ENCODE peak calls at places on chromosomes 4 and X, in eight cellular contexts. L, D, P, N, Y, T, A and S are unnamed samples.
A peak's percentile ranks its signal among the peaks of the same experiment; 100 is the strongest.

GRCh38 chr4:99815597-99816011 is 1.0 kb upstream of the DAPP1 start:
- DNase-seq in L (no peak), D (no peak), P (peak; percentile 100), N (no peak), Y (no peak), T (peak; percentile 12), A (no peak), S (no peak)

GRCh38 chr4:95547708-95548471 is 883 bp downstream of the UNC5C start:
- DNase-seq in L (peak; percentile 57), D (no peak), P (peak; percentile 53), N (peak; percentile 48), Y (peak; percentile 2), T (peak; percentile 34), A (peak; percentile 37), S (no peak)

GRCh38 chrX:7088968-7089615 is 58.4 kb upstream of the STS start:
- DNase-seq in L (no peak), D (no peak), P (no peak), N (peak; percentile 34), Y (no peak), T (no peak), A (no peak), S (no peak)

GRCh38 chrX:63275127-63275526 is 76.0 kb downstream of the SPIN4 start:
- DNase-seq in L (no peak), D (peak; percentile 11), P (peak; percentile 25), N (peak; percentile 19), Y (peak; percentile 24), T (peak; percentile 10), A (no peak), S (no peak)

GRCh38 chrX:142036111-142036510 is 132.4 kb downstream of the MAGEC1 start:
- DNase-seq in L (no peak), D (no peak), P (no peak), N (no peak), Y (no peak), T (peak; percentile 45), A (peak; percentile 48), S (no peak)

GRCh38 chr4:7767966-7768365 is 171.7 kb downstream of the AFAP1 start:
- DNase-seq in L (no peak), D (no peak), P (no peak), N (no peak), Y (no peak), T (no peak), A (no peak), S (no peak)

GRCh38 chrX:50629774-50630173 is 159.1 kb upstream of the DGKK start:
- DNase-seq in L (no peak), D (no peak), P (peak; percentile 10), N (no peak), Y (no peak), T (no peak), A (no peak), S (no peak)

GRCh38 chr4:146329042-146329716 is 114.8 kb downstream of the REELD1 start:
- DNase-seq in L (no peak), D (no peak), P (peak; percentile 66), N (no peak), Y (peak; percentile 74), T (peak; percentile 84), A (peak; percentile 86), S (peak; percentile 46)

DNA sequence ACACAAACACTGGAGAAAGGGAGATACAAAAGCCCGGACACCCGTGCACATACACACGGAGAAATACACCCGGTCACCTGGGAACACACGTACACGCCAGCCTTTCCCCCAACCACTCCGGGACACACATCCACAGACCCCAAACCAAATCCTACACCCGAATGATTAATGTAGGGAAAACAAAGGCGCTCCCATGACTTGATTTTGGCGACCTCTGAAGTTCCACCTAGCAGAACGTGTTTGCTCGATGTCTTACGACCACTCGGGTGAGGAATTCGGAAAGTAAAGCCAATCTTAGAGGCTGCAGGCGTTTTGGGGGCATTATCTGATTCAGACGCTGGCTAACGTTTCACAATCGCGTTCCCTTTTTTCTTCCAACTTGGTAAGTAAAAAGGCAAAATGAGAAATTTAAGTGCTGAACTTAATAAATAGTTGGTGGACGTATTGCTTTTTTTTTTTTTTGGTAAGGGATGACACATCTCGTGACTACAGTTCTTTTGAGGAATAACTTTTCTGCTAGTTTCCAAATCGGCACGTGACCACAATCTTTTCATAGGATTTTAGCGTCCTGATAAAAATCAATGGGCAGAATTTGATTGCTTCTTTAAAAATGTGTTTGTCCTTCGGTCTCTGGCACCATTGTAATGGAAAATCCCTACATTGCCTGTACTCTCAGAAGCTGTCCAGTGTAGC is 737 bp downstream of the RAB9A start:
- DNase-seq in L (peak; percentile 18), D (no peak), P (peak; percentile 36), N (peak; percentile 60), Y (peak; percentile 15), T (peak; percentile 29), A (peak; percentile 14), S (no peak)
- H3K4me3 ChIP-seq in L (peak overlapping the region; percentile 78), D (peak overlapping the region; percentile 91), P (peak overlapping the region; percentile 67), N (peak overlapping the region; percentile 94), Y (peak overlapping the region; percentile 79), T (peak overlapping the region; percentile 77), A (peak overlapping the region; percentile 94), S (peak overlapping the region; percentile 91)

DNA sequence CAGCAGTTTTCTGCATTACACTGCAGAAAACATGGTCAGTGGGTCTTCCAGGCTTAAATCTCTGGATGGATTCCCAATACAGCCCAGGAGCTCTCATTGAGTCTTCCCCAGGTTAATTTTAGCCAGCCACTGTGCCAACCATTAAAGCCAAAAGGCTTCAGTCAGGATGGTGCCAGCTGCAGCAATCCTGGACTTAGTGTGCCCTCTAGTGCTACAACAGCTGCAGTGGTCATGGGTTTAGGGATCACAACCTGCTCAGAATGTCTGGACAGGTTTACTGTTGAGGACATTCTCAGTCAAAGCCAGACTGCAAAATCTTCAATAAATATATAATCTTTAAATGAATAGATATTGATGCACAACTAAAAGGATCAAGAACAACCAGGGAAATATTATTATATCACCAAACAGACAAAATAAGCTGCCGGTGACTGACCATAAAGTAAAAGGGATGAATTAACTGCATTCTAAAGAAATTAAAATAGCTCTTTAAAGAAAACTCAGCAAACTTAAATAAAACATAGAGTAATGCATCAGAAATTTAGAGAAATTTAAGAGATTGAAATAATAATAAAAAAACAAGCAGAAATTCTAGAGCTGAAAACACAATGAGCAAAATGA is 639.9 kb downstream of the SPOCK3 start:
- DNase-seq in L (no peak), D (peak; percentile 41), P (peak; percentile 50), N (peak; percentile 32), Y (peak; percentile 2), T (peak; percentile 62), A (peak; percentile 34), S (no peak)
- TF ChIP-seq CTCF in L (peak; percentile 66), D (peak; percentile 83), P (peak; percentile 98), N (peak; percentile 53), Y (peak; percentile 38), T (peak; percentile 76), A (peak; percentile 85), S (peak; percentile 47)

GRCh38 chr4:5052424-5052702 is 1.1 kb downstream of the STK32B start:
- DNase-seq in L (no peak), D (no peak), P (no peak), N (no peak), Y (no peak), T (no peak), A (no peak), S (no peak)
- H3K4me3 ChIP-seq in L (peak overlapping the region; percentile 63), D (no peak overlapping the region), P (no peak overlapping the region), N (no peak overlapping the region), Y (peak overlapping the region; percentile 73), T (no peak overlapping the region), A (peak overlapping the region; percentile 71), S (peak overlapping the region; percentile 56)

DNA sequence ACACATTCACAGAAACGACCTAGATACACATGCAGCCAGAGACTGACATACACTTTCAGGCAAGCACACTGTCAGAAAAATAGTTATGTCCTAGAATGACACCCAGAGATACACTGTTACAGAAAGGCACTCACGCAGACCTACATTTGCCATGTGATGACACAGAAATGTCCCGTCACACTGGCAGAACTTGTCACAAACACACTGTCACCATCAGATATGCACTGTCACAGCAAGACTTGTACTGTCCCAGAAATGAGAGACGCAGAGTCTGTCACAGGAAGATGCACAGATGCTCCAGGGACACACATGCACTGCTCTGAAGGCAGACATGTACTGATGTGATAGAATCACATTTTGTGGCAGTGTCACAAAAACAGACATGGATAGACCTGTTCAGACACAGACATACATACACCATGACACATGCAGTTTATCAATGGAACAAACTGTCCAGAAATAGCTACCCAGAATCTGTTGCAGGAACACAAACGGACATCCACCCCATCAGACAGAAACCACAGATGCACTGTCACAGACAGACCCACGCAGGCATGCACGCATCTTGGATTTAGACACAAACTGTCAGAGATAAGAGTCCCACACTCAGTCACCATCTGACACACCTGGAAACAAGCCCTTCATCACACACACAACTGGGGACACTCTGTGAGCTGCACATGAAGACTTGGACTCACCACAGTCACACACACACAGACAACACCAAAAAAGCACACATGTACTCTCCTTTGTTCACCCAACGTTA is 1.3 kb upstream of the PIM2 start:
- DNase-seq in L (no peak), D (no peak), P (no peak), N (no peak), Y (no peak), T (no peak), A (no peak), S (no peak)
- TF ChIP-seq CTCF in L (no peak), D (no peak), P (no peak), N (no peak), Y (no peak), T (no peak), A (no peak), S (no peak)

GRCh38 chr4:141220271-141220654 is 432 bp upstream of the ZNF330 start:
- DNase-seq in L (no peak), D (no peak), P (no peak), N (no peak), Y (no peak), T (peak; percentile 31), A (peak; percentile 12), S (no peak)
- H3K4me3 ChIP-seq in L (peak overlapping the region; percentile 96), D (peak overlapping the region; percentile 99), P (peak overlapping the region; percentile 27), N (peak overlapping the region; percentile 94), Y (peak overlapping the region; percentile 83), T (peak overlapping the region; percentile 86), A (peak overlapping the region; percentile 95), S (no peak overlapping the region)

GRCh38 chr4:177546745-177547144 is 104.5 kb upstream of the AGA start:
- DNase-seq in L (no peak), D (no peak), P (peak; percentile 24), N (no peak), Y (no peak), T (peak; percentile 28), A (peak; percentile 12), S (no peak)
- TF ChIP-seq CTCF in L (no peak), D (peak; percentile 36), P (peak; percentile 53), N (no peak), Y (peak; percentile 15), T (peak; percentile 34), A (no peak), S (no peak)